ENCODE peak calls at places on chromosomes 6 and 20, in four cellular contexts. O is ovary, E is uterus, V is left lung. I is an unnamed sample.

GRCh38 chr20:41411458-41411857 is 44.8 kb upstream of the EMILIN3 start:
- DNase-seq in O (no peak), E (no peak), V (no peak), I (no peak)

GRCh38 chr6:145784683-145785082 is 29.9 kb downstream of the FBXO30 start:
- DNase-seq in O (no peak), E (no peak), V (no peak), I (no peak)

GRCh38 chr6:19181252-19181651 is 655.9 kb upstream of the ID4 start:
- DNase-seq in O (no peak), E (no peak), V (no peak), I (no peak)

GRCh38 chr6:166592818-166593217 is 6.3 kb upstream of the RAMACL start:
- DNase-seq in O (no peak), E (no peak), V (no peak), I (no peak)

GRCh38 chr6:65259080-65259479 is 447.9 kb downstream of the EYS start:
- DNase-seq in O (no peak), E (no peak), V (no peak), I (no peak)

GRCh38 chr6:156563710-156564109 is 213.5 kb upstream of the ARID1B start:
- DNase-seq in O (no peak), E (peak), V (no peak), I (no peak)

GRCh38 chr20:18665135-18665534 is 77.3 kb downstream of the DTD1 start:
- DNase-seq in O (no peak), E (no peak), V (no peak), I (no peak)

GRCh38 chr20:38435555-38435939 is 419 bp upstream of the SNHG17 start:
- DNase-seq in O (no peak), E (no peak), V (no peak), I (no peak)

GRCh38 chr6:144294016-144294415 is 8.9 kb downstream of the UTRN start:
- DNase-seq in O (no peak), E (no peak), V (no peak), I (no peak)

DNA sequence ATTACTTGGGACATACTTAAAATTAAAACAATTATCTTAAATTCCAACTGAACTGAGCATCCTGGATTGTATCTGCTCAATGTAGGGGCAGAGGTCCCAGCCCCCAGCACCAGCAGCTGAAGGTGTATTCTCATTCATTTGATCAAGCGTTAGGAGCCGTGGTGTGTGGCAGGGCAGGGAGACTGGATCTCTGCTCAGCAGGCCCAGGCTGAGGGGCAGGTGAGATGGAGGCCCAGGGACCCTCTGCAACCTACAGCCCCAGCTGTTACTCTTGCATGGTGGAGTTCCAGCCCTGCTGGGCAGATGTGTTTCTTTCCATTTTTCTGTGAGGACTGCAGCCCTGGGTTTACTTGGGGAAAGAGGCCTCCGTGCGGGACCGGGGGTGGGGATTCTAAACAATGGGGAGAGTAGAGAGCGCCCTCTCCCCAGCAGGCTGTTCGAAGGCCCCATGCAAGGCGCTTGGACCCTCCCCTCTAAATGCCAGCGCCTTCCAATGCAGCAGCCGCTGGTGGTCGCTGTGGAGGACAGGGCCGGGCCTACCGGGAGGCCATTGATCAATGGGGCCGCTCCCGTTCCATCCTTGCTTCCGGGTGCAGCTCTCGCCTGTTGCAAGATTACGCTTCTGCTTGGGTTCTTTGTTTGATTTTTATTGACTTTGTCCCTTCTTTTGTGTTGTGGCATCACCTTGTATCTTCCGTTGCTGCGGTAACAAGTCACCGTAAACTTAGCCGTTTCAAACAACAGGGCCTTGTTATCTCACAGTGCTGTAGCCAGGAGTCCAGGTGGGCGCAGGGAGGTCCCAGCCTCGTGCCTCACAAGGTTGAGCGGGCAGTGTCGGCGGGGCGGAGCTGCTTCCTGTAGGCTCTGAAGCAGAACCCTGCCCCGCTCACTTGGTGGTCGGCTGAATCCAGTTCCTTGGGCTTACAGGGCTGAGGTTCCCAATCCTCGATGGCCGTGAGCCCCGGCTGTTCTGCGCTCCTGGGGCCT is 134.8 kb upstream of the PHACTR3 start:
- DNase-seq in O (no peak), E (no peak), V (no peak), I (no peak)
- TF ChIP-seq CTCF in O (no peak), E (no peak), V (no peak), I (no peak)

DNA sequence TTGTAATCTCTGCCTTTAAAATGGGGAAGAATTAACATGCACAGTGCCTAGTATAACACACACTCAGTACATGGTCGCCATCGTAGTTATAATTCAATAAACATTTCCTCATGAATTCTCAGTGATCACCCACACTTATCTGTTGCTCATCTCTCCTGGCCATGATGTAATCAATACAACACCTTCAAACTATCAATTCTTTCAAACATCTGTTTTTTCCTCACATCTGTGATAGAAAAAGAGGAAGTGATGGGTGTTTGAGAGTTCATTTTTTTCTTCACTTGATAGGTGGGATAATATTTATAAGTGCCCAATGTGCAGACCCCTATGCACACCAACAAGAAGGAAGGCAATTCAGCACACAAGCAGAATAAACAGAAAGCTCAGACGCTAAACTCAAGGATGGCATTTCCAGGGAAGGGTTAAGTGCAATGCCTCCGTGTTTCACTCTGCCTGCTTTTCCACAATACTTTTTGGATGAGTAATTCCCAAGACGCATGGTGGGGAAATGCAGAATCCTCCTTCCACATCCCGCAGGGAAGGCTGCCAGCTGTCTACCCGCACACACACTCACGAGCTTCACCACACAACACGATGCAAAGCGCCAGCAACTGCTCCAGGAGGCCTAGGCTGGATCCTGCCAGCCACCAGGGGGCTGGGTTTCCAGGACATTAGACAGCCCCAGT is 100.3 kb downstream of the GMPR start:
- DNase-seq in O (peak), E (peak), V (no peak), I (no peak)
- TF ChIP-seq CTCF in O (peak), E (peak), V (peak), I (no peak)

GRCh38 chr20:57441510-57442154 is 50.4 kb downstream of the RBM38 start:
- DNase-seq in O (no peak), E (no peak), V (peak), I (no peak)
- TF ChIP-seq CTCF in O (no peak), E (no peak), V (no peak), I (no peak)

DNA sequence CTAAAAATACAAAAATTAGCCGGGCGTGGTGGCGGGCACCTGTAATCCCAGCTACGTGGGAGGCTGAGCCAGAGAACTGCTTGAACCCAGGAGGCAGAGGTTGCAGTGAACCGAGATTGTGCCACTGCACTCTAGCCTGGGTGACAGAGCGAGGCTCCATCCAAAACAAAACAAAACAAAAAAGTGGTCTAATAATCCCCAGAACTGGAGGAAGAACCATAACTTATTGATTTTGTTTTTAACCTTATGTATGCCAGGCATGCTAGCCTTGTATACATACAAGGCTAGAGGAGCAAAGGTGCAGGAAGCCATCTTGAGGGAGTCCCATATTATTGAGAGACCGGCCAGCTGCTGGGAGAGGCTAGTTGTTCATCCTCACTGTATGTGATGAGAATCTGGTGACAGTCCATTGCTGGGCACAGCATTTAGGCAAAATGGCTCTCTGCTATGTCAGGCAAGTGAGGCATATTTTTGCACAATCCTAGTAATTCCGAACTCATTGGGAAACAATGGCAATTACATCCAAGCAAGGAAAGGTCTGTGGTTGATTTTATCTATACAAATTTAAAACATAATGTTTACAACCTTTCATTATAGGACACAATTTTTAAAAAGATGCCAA is 18.0 kb downstream of the HFE start:
- DNase-seq in O (no peak), E (no peak), V (no peak), I (no peak)
- TF ChIP-seq CTCF in O (no peak), E (no peak), V (no peak), I (no peak)